ENCODE peak calls at places on chromosomes 16 and 17, in four cellular contexts. U is HS-5, J is C1 segment of cervical spinal cord, E is NCI-H446. G is an unnamed sample.

GRCh38 chr16:79932564-79932963 is 332.0 kb upstream of the MAF start:
- DNase-seq in U (no peak), J (no peak), E (no peak), G (no peak)

GRCh38 chr17:266701-267656 is 85.5 kb upstream of the DOC2B start:
- DNase-seq in U (no peak), J (peak; percentile 7), E (no peak), G (no peak)

GRCh38 chr17:46036491-46036890 is 37.4 kb downstream of the STH start:
- DNase-seq in U (no peak), J (no peak), E (no peak), G (no peak)

GRCh38 chr17:80694992-80695912 is 150.6 kb downstream of the RPTOR start:
- DNase-seq in U (no peak), J (no peak), E (no peak), G (no peak)

GRCh38 chr17:43936434-43936833 is 5.8 kb downstream of the PPY start:
- DNase-seq in U (peak; percentile 56), J (no peak), E (no peak), G (no peak)

GRCh38 chr17:58005031-58005727 is 1.9 kb downstream of the SRSF1 start:
- DNase-seq in U (no peak), J (no peak), E (no peak), G (no peak)

GRCh38 chr16:84446086-84446485 is 58.4 kb downstream of the MEAK7 start:
- DNase-seq in U (no peak), J (no peak), E (no peak), G (no peak)

GRCh38 chr17:4389079-4389478 is 22.6 kb upstream of the UBE2G1 start:
- DNase-seq in U (no peak), J (no peak), E (no peak), G (no peak)

GRCh38 chr17:39688945-39689344 is 1.1 kb upstream of the PGAP3 start:
- DNase-seq in U (no peak), J (no peak), E (no peak), G (no peak)

GRCh38 chr16:66278111-66278531 is 88.4 kb upstream of the CDH5 start:
- DNase-seq in U (no peak), J (no peak), E (no peak), G (no peak)

GRCh38 chr16:2451851-2452320 is 8.0 kb upstream of the TEDC2 start:
- DNase-seq in U (no peak), J (no peak), E (no peak), G (no peak)

GRCh38 chr16:6884002-6884401 is 448.6 kb upstream of the RBFOX1 start:
- DNase-seq in U (no peak), J (no peak), E (no peak), G (no peak)

GRCh38 chr17:15091825-15092224 is 173.3 kb downstream of the PMP22 start:
- DNase-seq in U (no peak), J (no peak), E (no peak), G (peak; percentile 1)

GRCh38 chr16:11254913-11255736 is 879 bp downstream of the SOCS1 start:
- DNase-seq in U (no peak), J (peak; percentile 30), E (no peak), G (no peak)

GRCh38 chr16:9703731-9704130 is 478.5 kb downstream of the GRIN2A start:
- DNase-seq in U (no peak), J (no peak), E (no peak), G (no peak)

GRCh38 chr17:82000803-82001649 is 21.7 kb downstream of the CENPX start:
- DNase-seq in U (no peak), J (no peak), E (no peak), G (no peak)

GRCh38 chr17:77449908-77450741 is 309.4 kb downstream of the SEC14L1 start:
- DNase-seq in U (no peak), J (peak; percentile 76), E (peak; percentile 25), G (no peak)

GRCh38 chr16:74862743-74863244 is 88.2 kb upstream of the FA2H start:
- DNase-seq in U (peak; percentile 42), J (peak; percentile 2), E (peak; percentile 10), G (peak; percentile 14)

GRCh38 chr17:43126911-43127290 is 1.7 kb upstream of the BRCA1 start:
- DNase-seq in U (no peak), J (no peak), E (no peak), G (no peak)

GRCh38 chr16:66515543-66516171 is 34.3 kb downstream of the TK2 start:
- DNase-seq in U (no peak), J (peak; percentile 58), E (no peak), G (no peak)

GRCh38 chr17:57370051-57370581 is 113.8 kb downstream of the MSI2 start:
- DNase-seq in U (peak; percentile 53), J (no peak), E (no peak), G (no peak)

GRCh38 chr16:11297492-11298142 is 16.5 kb upstream of the PRM1 start:
- DNase-seq in U (no peak), J (peak; percentile 64), E (no peak), G (peak; percentile 47)

GRCh38 chr17:80833952-80834895 is 157.4 kb upstream of the CHMP6 start:
- DNase-seq in U (no peak), J (no peak), E (peak; percentile 78), G (no peak)

GRCh38 chr16:72139908-72140307 is 32.0 kb downstream of the PMFBP1 start:
- DNase-seq in U (no peak), J (no peak), E (no peak), G (no peak)

GRCh38 chr16:89744813-89745212 is 23.5 kb downstream of the ZNF276 start:
- DNase-seq in U (no peak), J (no peak), E (no peak), G (no peak)